ENCODE peak calls at places on chromosomes 1 and 21, in seven cellular contexts. E is HCT116; F is neuronal stem cell; Z is K562; S is MM.1S; P is left ventricle myocardium inferior; X is naive thymus-derived CD4-positive, alpha-beta T cell. J is an unnamed sample. For H3K4me1, the result is how much of the 10 kb centered on the place peaks cover.

GRCh38 chr1:6378096-6378746 is 15.3 kb downstream of the ACOT7 start:
- DNase-seq in E (no peak), F (no peak), Z (peak), S (no peak), P (no peak), X (no peak), J (peak)

GRCh38 chr1:177185209-177185608 is 14.5 kb downstream of the BRINP2 start:
- DNase-seq in E (peak), F (no peak), Z (peak), S (no peak), P (no peak), X (no peak), J (no peak)

GRCh38 chr1:72954943-72955342 is 672.6 kb upstream of the NEGR1 start:
- DNase-seq in E (no peak), F (no peak), Z (no peak), S (no peak), P (no peak), X (no peak), J (no peak)

GRCh38 chr1:3504151-3504822 is 49.8 kb downstream of the ARHGEF16 start:
- DNase-seq in E (peak), F (no peak), Z (no peak), S (no peak), P (peak), X (no peak), J (peak)

GRCh38 chr1:147494998-147495580 is 46.2 kb upstream of the BCL9 start:
- DNase-seq in E (peak), F (peak), Z (peak), S (peak), P (peak), X (peak), J (peak)

GRCh38 chr1:231200417-231201031 is 38.7 kb downstream of the TRIM67 start:
- DNase-seq in E (no peak), F (no peak), Z (peak), S (no peak), P (no peak), X (no peak), J (no peak)

GRCh38 chr1:94063379-94063778 is 57.6 kb downstream of the ABCA4 start:
- DNase-seq in E (peak), F (no peak), Z (no peak), S (no peak), P (peak), X (no peak), J (peak)

GRCh38 chr1:9628541-9629444 is 22.7 kb upstream of the PIK3CD start:
- DNase-seq in E (no peak), F (no peak), Z (no peak), S (no peak), P (no peak), X (peak), J (no peak)

GRCh38 chr1:205616563-205617293 is 15.1 kb downstream of the ELK4 start:
- DNase-seq in E (no peak), F (no peak), Z (no peak), S (no peak), P (no peak), X (no peak), J (no peak)

GRCh38 chr1:159171254-159171687 is at the start of gene CADM3:
- DNase-seq in E (no peak), F (peak), Z (no peak), S (no peak), P (no peak), X (no peak), J (peak)

GRCh38 chr21:41827951-41828883 is 50.9 kb downstream of the PRDM15 start:
- DNase-seq in E (no peak), F (no peak), Z (peak), S (no peak), P (no peak), X (no peak), J (no peak)

GRCh38 chr1:201266276-201266675 is 17.0 kb upstream of the PKP1 start:
- DNase-seq in E (no peak), F (no peak), Z (no peak), S (no peak), P (no peak), X (no peak), J (no peak)
- H3K4me1 ChIP-seq in E (under half), F (under half), Z (under half), S (under half), P (under half), X (under half), J (under half)

GRCh38 chr1:150507912-150508864 is at the start of gene ECM1:
- DNase-seq in E (no peak), F (no peak), Z (peak), S (no peak), P (peak), X (no peak), J (peak)
- H3K27ac ChIP-seq in E (peak), F (no peak), Z (peak), S (no peak), P (peak), X (no peak), J (peak)

GRCh38 chr1:204285438-204286322 is 71.9 kb upstream of the GOLT1A start:
- DNase-seq in E (no peak), F (no peak), Z (no peak), S (no peak), P (no peak), X (no peak), J (no peak)

GRCh38 chr1:204284929-204285328 is 71.1 kb upstream of the GOLT1A start:
- DNase-seq in E (no peak), F (no peak), Z (no peak), S (no peak), P (no peak), X (no peak), J (no peak)

GRCh38 chr1:204286841-204287387 is 72.8 kb downstream of the PLEKHA6 start:
- DNase-seq in E (no peak), F (no peak), Z (no peak), S (peak), P (no peak), X (no peak), J (peak)

GRCh38 chr1:204287466-204287881 is 72.3 kb downstream of the PLEKHA6 start:
- DNase-seq in E (no peak), F (no peak), Z (no peak), S (peak), P (no peak), X (no peak), J (no peak)

GRCh38 chr1:204286323-204286714 is 72.5 kb upstream of the GOLT1A start:
- DNase-seq in E (no peak), F (no peak), Z (no peak), S (peak), P (no peak), X (no peak), J (no peak)
- H3K4me3 ChIP-seq in E (no peak), F (no peak), Z (no peak), S (peak), P (peak), X (peak), J (no peak)

DNA sequence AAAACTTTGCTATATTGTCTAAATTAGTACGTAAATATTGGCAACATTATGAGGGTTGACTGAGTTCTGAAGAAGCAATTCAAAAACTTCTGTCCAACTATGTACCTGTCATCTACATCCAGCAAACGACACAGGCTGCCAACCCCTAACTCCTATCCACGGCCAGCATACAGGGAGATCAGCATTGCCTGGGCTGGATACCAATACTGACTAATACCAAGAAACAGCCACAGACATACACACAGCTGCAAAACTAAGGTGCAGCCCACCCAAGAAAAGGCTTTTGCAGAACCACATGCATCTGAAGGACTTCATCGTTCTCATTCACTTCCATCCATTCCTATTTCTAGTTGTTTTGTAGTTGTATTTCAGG is 2.0 kb downstream of the KIAA0319L start:
- DNase-seq in E (no peak), F (no peak), Z (no peak), S (no peak), P (no peak), X (no peak), J (no peak)
- H3K4me1 ChIP-seq in E (under half), F (under half), Z (under half), S (under half), P (half or more), X (under half), J (under half)

GRCh38 chr1:113401067-113401466 is 10.8 kb downstream of the MAGI3 start:
- DNase-seq in E (no peak), F (no peak), Z (no peak), S (no peak), P (no peak), X (no peak), J (no peak)
- H3K27ac ChIP-seq in E (no peak), F (no peak), Z (no peak), S (no peak), P (no peak), X (no peak), J (no peak)

DNA sequence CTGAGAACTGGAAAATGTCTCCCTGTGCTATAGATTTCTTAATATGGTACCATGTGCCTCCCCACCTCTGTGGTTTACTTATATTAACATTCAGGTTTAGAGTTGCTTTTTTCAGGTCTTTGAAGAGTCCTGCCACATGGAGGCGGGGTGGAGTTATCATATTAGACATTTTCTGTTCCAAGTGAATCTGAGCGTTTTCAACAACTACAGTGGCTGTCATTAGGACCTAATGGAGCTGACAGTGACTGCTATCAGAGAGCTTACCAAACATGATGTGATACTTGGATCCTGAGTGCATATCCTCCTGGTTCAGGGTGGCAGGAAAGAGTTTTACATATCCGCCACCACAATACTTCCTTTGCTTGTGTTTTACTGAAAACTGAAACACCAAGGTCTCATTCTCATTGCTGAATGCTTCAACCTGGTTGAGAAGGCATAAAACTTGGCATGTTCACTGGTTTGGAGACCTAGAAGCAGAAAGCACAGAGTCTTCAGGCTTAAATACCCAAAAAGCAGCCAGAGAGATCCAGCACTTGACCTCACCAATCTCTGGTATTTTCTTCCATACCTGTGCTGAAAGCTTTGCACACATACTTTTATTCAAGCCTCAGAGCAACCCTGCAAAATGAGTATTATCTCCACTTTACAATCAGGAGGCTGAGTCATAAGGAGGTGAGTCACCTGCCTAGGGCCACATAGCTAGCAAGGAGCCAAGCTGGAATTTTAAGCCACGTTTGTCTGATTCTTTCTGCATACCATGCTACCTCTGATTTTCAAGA is 47.4 kb upstream of the OSBPL9 start:
- DNase-seq in E (peak), F (no peak), Z (peak), S (peak), P (no peak), X (no peak), J (no peak)
- H3K4me3 ChIP-seq in E (no peak), F (no peak), Z (no peak), S (peak), P (no peak), X (peak), J (no peak)